ENCODE peak calls at places on chromosomes 4 and X, in eight cellular contexts. One of them, this sample, is unnamed.

GRCh38 chr4:15778742-15779231 is 659 bp downstream of the CD38 start:
- DNase-seq in Calu3: peak; percentile 62
- DNase-seq in mesothelial cell of epicardium: no peak
- DNase-seq in K562: no peak
- DNase-seq in epithelial cell of esophagus: no peak
- DNase-seq in fibroblast of the aortic adventitia: peak; percentile 16
- DNase-seq in left lung: peak; percentile 66
- DNase-seq in psoas muscle: peak; percentile 81
- DNase-seq in this sample: no peak

GRCh38 chr4:93834371-93835066 is 6.0 kb downstream of the ATOH1 start:
- DNase-seq in fibroblast of the aortic adventitia: no peak
- DNase-seq in epithelial cell of esophagus: no peak
- DNase-seq in psoas muscle: no peak
- DNase-seq in Calu3: no peak
- DNase-seq in mesothelial cell of epicardium: no peak
- DNase-seq in left lung: no peak
- DNase-seq in K562: no peak
- DNase-seq in this sample: no peak

GRCh38 chr4:122765702-122766352 is 33.3 kb downstream of the BBS12 start:
- DNase-seq in mesothelial cell of epicardium: no peak
- DNase-seq in K562: peak; percentile 88
- DNase-seq in psoas muscle: no peak
- DNase-seq in epithelial cell of esophagus: peak; percentile 81
- DNase-seq in Calu3: peak; percentile 16
- DNase-seq in left lung: no peak
- DNase-seq in fibroblast of the aortic adventitia: peak; percentile 93
- DNase-seq in this sample: no peak

GRCh38 chr4:155676430-155676825 is 9.8 kb downstream of the GUCY1A1 start:
- DNase-seq in left lung: no peak
- DNase-seq in epithelial cell of esophagus: peak; percentile 18
- DNase-seq in K562: no peak
- DNase-seq in psoas muscle: no peak
- DNase-seq in Calu3: no peak
- DNase-seq in mesothelial cell of epicardium: no peak
- DNase-seq in fibroblast of the aortic adventitia: no peak
- DNase-seq in this sample: no peak

GRCh38 chrX:130682990-130683389 is 220.0 kb downstream of the ENOX2 start:
- DNase-seq in psoas muscle: no peak
- DNase-seq in epithelial cell of esophagus: no peak
- DNase-seq in fibroblast of the aortic adventitia: peak; percentile 13
- DNase-seq in left lung: no peak
- DNase-seq in Calu3: no peak
- DNase-seq in K562: no peak
- DNase-seq in mesothelial cell of epicardium: no peak
- DNase-seq in this sample: no peak

GRCh38 chr4:122739174-122739573 is 6.7 kb downstream of the BBS12 start:
- DNase-seq in K562: no peak
- DNase-seq in fibroblast of the aortic adventitia: peak; percentile 80
- DNase-seq in mesothelial cell of epicardium: no peak
- DNase-seq in Calu3: no peak
- DNase-seq in psoas muscle: no peak
- DNase-seq in epithelial cell of esophagus: peak; percentile 53
- DNase-seq in left lung: no peak
- DNase-seq in this sample: no peak

GRCh38 chr4:15344041-15344440 is 83.8 kb upstream of the C1QTNF7 start:
- DNase-seq in fibroblast of the aortic adventitia: peak; percentile 33
- DNase-seq in left lung: no peak
- DNase-seq in mesothelial cell of epicardium: no peak
- DNase-seq in epithelial cell of esophagus: peak; percentile 87
- DNase-seq in psoas muscle: no peak
- DNase-seq in K562: no peak
- DNase-seq in Calu3: no peak
- DNase-seq in this sample: no peak

GRCh38 chrX:66638591-66639500 is at the start of gene EDA2R:
- DNase-seq in left lung: peak; percentile 42
- DNase-seq in mesothelial cell of epicardium: peak; percentile 39
- DNase-seq in fibroblast of the aortic adventitia: peak; percentile 87
- DNase-seq in K562: no peak
- DNase-seq in psoas muscle: no peak
- DNase-seq in epithelial cell of esophagus: peak; percentile 92
- DNase-seq in Calu3: no peak
- DNase-seq in this sample: no peak

GRCh38 chr4:87465739-87466366 is 43.5 kb downstream of the NUDT9 start:
- DNase-seq in mesothelial cell of epicardium: no peak
- DNase-seq in Calu3: peak; percentile 7
- DNase-seq in fibroblast of the aortic adventitia: peak; percentile 81
- DNase-seq in psoas muscle: no peak
- DNase-seq in left lung: no peak
- DNase-seq in K562: peak; percentile 60
- DNase-seq in epithelial cell of esophagus: peak; percentile 61
- DNase-seq in this sample: no peak

GRCh38 chr4:76108467-76109181 is 34.1 kb downstream of the ART3 start:
- DNase-seq in left lung: no peak
- DNase-seq in epithelial cell of esophagus: peak; percentile 45
- DNase-seq in fibroblast of the aortic adventitia: no peak
- DNase-seq in psoas muscle: no peak
- DNase-seq in Calu3: no peak
- DNase-seq in K562: peak; percentile 34
- DNase-seq in mesothelial cell of epicardium: no peak
- DNase-seq in this sample: no peak

DNA sequence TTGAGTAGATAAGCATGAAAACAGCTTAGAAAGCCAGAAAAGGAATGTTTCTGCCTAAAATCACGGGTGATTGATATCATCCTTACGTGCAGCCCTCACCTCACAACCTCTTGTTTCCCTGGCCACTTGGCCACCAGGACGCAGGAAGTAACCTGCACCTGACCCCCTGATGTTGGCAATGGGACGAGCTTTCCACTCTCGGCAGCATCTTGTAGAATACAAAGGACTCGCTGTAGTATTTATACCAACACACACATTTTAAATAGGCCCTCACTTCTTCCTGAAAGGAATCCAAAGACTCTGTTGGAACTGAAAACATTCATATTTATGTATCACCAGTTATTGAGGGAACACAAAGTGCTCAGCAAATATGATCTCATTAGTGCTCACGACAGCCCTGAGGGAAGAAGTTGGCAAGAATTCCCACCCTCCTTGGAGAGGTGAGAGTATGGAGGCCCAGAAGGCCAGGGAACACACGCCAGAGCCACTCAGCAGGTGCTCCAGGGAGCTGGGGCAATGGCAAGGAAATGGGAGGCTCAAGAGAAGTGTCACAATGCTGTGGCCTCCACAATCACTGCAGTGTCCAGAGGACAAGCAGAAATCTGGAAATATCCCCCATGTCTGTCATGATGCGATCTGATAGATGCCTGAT is 103.3 kb upstream of the KIT start:
- DNase-seq in K562: no peak
- DNase-seq in left lung: peak; percentile 62
- DNase-seq in fibroblast of the aortic adventitia: no peak
- DNase-seq in epithelial cell of esophagus: peak; percentile 35
- DNase-seq in psoas muscle: no peak
- DNase-seq in mesothelial cell of epicardium: no peak
- DNase-seq in Calu3: no peak
- DNase-seq in this sample: no peak
- TF ChIP-seq CTCF in K562: no peak
- TF ChIP-seq CTCF in left lung: no peak
- TF ChIP-seq CTCF in fibroblast of the aortic adventitia: no peak
- TF ChIP-seq CTCF in epithelial cell of esophagus: no peak
- TF ChIP-seq CTCF in psoas muscle: no peak
- TF ChIP-seq CTCF in mesothelial cell of epicardium: no peak
- TF ChIP-seq CTCF in Calu3: no peak
- TF ChIP-seq CTCF in this sample: no peak

GRCh38 chrX:70960728-70961127 is 29.8 kb upstream of the SLC7A3 start:
- DNase-seq in Calu3: no peak
- DNase-seq in epithelial cell of esophagus: peak; percentile 32
- DNase-seq in mesothelial cell of epicardium: no peak
- DNase-seq in left lung: no peak
- DNase-seq in K562: peak; percentile 14
- DNase-seq in psoas muscle: no peak
- DNase-seq in fibroblast of the aortic adventitia: peak; percentile 4
- DNase-seq in this sample: no peak
- TF ChIP-seq CTCF in Calu3: no peak
- TF ChIP-seq CTCF in epithelial cell of esophagus: peak; percentile 47
- TF ChIP-seq CTCF in mesothelial cell of epicardium: no peak
- TF ChIP-seq CTCF in left lung: no peak
- TF ChIP-seq CTCF in K562: no peak
- TF ChIP-seq CTCF in psoas muscle: no peak
- TF ChIP-seq CTCF in fibroblast of the aortic adventitia: no peak
- TF ChIP-seq CTCF in this sample: peak; percentile 30

GRCh38 chrX:150503898-150504219 is 64.6 kb upstream of the MTM1 start:
- DNase-seq in psoas muscle: no peak
- DNase-seq in Calu3: peak; percentile 37
- DNase-seq in K562: no peak
- DNase-seq in fibroblast of the aortic adventitia: no peak
- DNase-seq in mesothelial cell of epicardium: no peak
- DNase-seq in left lung: peak; percentile 44
- DNase-seq in epithelial cell of esophagus: peak; percentile 29
- DNase-seq in this sample: no peak
- TF ChIP-seq CTCF in psoas muscle: no peak
- TF ChIP-seq CTCF in Calu3: no peak
- TF ChIP-seq CTCF in K562: no peak
- TF ChIP-seq CTCF in fibroblast of the aortic adventitia: no peak
- TF ChIP-seq CTCF in mesothelial cell of epicardium: no peak
- TF ChIP-seq CTCF in left lung: no peak
- TF ChIP-seq CTCF in epithelial cell of esophagus: peak; percentile 37
- TF ChIP-seq CTCF in this sample: no peak

GRCh38 chr4:47274931-47275330 is 188.6 kb downstream of the COMMD8 start:
- DNase-seq in epithelial cell of esophagus: no peak
- DNase-seq in mesothelial cell of epicardium: no peak
- DNase-seq in Calu3: no peak
- DNase-seq in left lung: no peak
- DNase-seq in fibroblast of the aortic adventitia: peak; percentile 18
- DNase-seq in psoas muscle: no peak
- DNase-seq in K562: no peak
- DNase-seq in this sample: no peak

DNA sequence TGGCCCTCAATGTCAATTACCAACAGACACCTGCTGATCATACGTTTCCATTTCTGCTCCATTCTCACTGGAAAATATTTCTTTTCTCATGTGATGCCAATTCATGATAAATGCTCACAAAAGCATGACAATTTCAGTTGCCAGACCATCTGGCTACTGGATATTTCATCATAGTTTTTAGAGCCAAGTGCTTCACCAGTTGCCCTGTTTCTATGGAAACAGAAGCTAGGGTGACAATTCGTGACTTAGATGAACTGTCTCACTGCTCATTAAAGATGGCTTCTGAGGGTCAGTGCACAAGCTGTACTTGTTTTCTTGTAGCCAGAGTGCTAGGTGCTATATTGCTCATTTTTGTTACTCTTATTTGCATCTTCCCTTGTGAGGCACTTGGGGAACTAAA is 184.9 kb downstream of the COMMD8 start:
- DNase-seq in mesothelial cell of epicardium: no peak
- DNase-seq in psoas muscle: no peak
- DNase-seq in Calu3: no peak
- DNase-seq in K562: no peak
- DNase-seq in fibroblast of the aortic adventitia: no peak
- DNase-seq in epithelial cell of esophagus: no peak
- DNase-seq in left lung: no peak
- DNase-seq in this sample: no peak
- TF ChIP-seq CTCF in mesothelial cell of epicardium: no peak
- TF ChIP-seq CTCF in psoas muscle: no peak
- TF ChIP-seq CTCF in Calu3: no peak
- TF ChIP-seq CTCF in K562: no peak
- TF ChIP-seq CTCF in fibroblast of the aortic adventitia: no peak
- TF ChIP-seq CTCF in epithelial cell of esophagus: no peak
- TF ChIP-seq CTCF in left lung: no peak
- TF ChIP-seq CTCF in this sample: no peak

GRCh38 chr4:163195247-163195765 is 28.6 kb upstream of the NAF1 start:
- DNase-seq in fibroblast of the aortic adventitia: no peak
- DNase-seq in K562: peak; percentile 97
- DNase-seq in Calu3: no peak
- DNase-seq in mesothelial cell of epicardium: no peak
- DNase-seq in psoas muscle: no peak
- DNase-seq in left lung: no peak
- DNase-seq in epithelial cell of esophagus: no peak
- DNase-seq in this sample: no peak

GRCh38 chr4:163194593-163194992 is 27.9 kb upstream of the NAF1 start:
- DNase-seq in left lung: no peak
- DNase-seq in fibroblast of the aortic adventitia: no peak
- DNase-seq in psoas muscle: no peak
- DNase-seq in Calu3: no peak
- DNase-seq in K562: no peak
- DNase-seq in epithelial cell of esophagus: no peak
- DNase-seq in mesothelial cell of epicardium: no peak
- DNase-seq in this sample: no peak

GRCh38 chr4:163196904-163197505 is 30.3 kb upstream of the NAF1 start:
- DNase-seq in mesothelial cell of epicardium: no peak
- DNase-seq in left lung: no peak
- DNase-seq in K562: no peak
- DNase-seq in epithelial cell of esophagus: no peak
- DNase-seq in Calu3: no peak
- DNase-seq in fibroblast of the aortic adventitia: no peak
- DNase-seq in psoas muscle: no peak
- DNase-seq in this sample: no peak

GRCh38 chr4:163193717-163194116 is 27.0 kb upstream of the NAF1 start:
- DNase-seq in mesothelial cell of epicardium: no peak
- DNase-seq in psoas muscle: no peak
- DNase-seq in fibroblast of the aortic adventitia: no peak
- DNase-seq in left lung: no peak
- DNase-seq in Calu3: no peak
- DNase-seq in K562: no peak
- DNase-seq in epithelial cell of esophagus: no peak
- DNase-seq in this sample: no peak

GRCh38 chr4:163191999-163192398 is 25.3 kb upstream of the NAF1 start:
- DNase-seq in left lung: no peak
- DNase-seq in Calu3: no peak
- DNase-seq in epithelial cell of esophagus: peak; percentile 31
- DNase-seq in mesothelial cell of epicardium: no peak
- DNase-seq in K562: peak; percentile 71
- DNase-seq in psoas muscle: no peak
- DNase-seq in fibroblast of the aortic adventitia: no peak
- DNase-seq in this sample: no peak
- TF ChIP-seq CTCF in left lung: no peak
- TF ChIP-seq CTCF in Calu3: no peak
- TF ChIP-seq CTCF in epithelial cell of esophagus: peak; percentile 25
- TF ChIP-seq CTCF in mesothelial cell of epicardium: no peak
- TF ChIP-seq CTCF in K562: peak; percentile 78
- TF ChIP-seq CTCF in psoas muscle: peak; percentile 21
- TF ChIP-seq CTCF in fibroblast of the aortic adventitia: no peak
- TF ChIP-seq CTCF in this sample: peak; percentile 19

GRCh38 chr4:130603043-130603442 is 1507.1 kb downstream of the C4orf33 start:
- DNase-seq in left lung: no peak
- DNase-seq in fibroblast of the aortic adventitia: no peak
- DNase-seq in Calu3: no peak
- DNase-seq in psoas muscle: no peak
- DNase-seq in K562: no peak
- DNase-seq in epithelial cell of esophagus: no peak
- DNase-seq in mesothelial cell of epicardium: no peak
- DNase-seq in this sample: no peak

GRCh38 chr4:130608121-130608520 is 1512.2 kb downstream of the C4orf33 start:
- DNase-seq in fibroblast of the aortic adventitia: no peak
- DNase-seq in mesothelial cell of epicardium: no peak
- DNase-seq in left lung: no peak
- DNase-seq in Calu3: no peak
- DNase-seq in psoas muscle: no peak
- DNase-seq in K562: no peak
- DNase-seq in epithelial cell of esophagus: no peak
- DNase-seq in this sample: no peak
- TF ChIP-seq CTCF in fibroblast of the aortic adventitia: no peak
- TF ChIP-seq CTCF in mesothelial cell of epicardium: no peak
- TF ChIP-seq CTCF in left lung: no peak
- TF ChIP-seq CTCF in Calu3: no peak
- TF ChIP-seq CTCF in psoas muscle: no peak
- TF ChIP-seq CTCF in K562: no peak
- TF ChIP-seq CTCF in epithelial cell of esophagus: no peak
- TF ChIP-seq CTCF in this sample: no peak